ENCODE peak calls at places on chromosomes 1 and 21, in four cellular contexts. E is H1, Q is K562, V is HepG2. O is an unnamed sample.

GRCh38 chr1:168135116-168135981 is 1.4 kb downstream of the GPR161 start:
- DNase-seq in E (peak), Q (no peak), V (no peak), O (peak)

GRCh38 chr1:180586671-180587155 is 27.9 kb downstream of the OVAAL start:
- DNase-seq in E (no peak), Q (peak), V (peak), O (peak)

GRCh38 chr1:200153277-200154055 is 126.0 kb downstream of the NR5A2 start:
- DNase-seq in E (no peak), Q (no peak), V (no peak), O (peak)

GRCh38 chr1:2867861-2868260 is 66.4 kb upstream of the TTC34 start:
- DNase-seq in E (no peak), Q (peak), V (no peak), O (no peak)

GRCh38 chr1:246947255-246947654 is 15.5 kb upstream of the AHCTF1 start:
- DNase-seq in E (no peak), Q (no peak), V (peak), O (peak)

GRCh38 chr1:156368889-156369684 is at the start of gene RHBG:
- DNase-seq in E (peak), Q (no peak), V (peak), O (peak)

GRCh38 chr1:209926045-209926444 is 12.0 kb upstream of the SYT14 start:
- DNase-seq in E (no peak), Q (no peak), V (no peak), O (peak)

GRCh38 chr1:15953294-15953771 is 22.6 kb downstream of the ZBTB17 start:
- DNase-seq in E (no peak), Q (no peak), V (no peak), O (peak)

GRCh38 chr1:150006881-150007401 is 3.6 kb downstream of the OTUD7B start:
- DNase-seq in E (no peak), Q (peak), V (no peak), O (no peak)

GRCh38 chr1:152776361-152776760 is 1.4 kb downstream of the LCE1F start:
- DNase-seq in E (no peak), Q (no peak), V (no peak), O (no peak)

GRCh38 chr1:41053324-41053723 is 31.8 kb upstream of the SLFNL1 start:
- DNase-seq in E (no peak), Q (no peak), V (no peak), O (no peak)

GRCh38 chr1:29177022-29177705 is 4.5 kb downstream of the SRSF4 start:
- DNase-seq in E (no peak), Q (no peak), V (no peak), O (no peak)

GRCh38 chr1:231139125-231139649 is 22.7 kb upstream of the TRIM67 start:
- DNase-seq in E (no peak), Q (no peak), V (no peak), O (peak)

GRCh38 chr1:156963621-156964020 is 43.2 kb downstream of the LRRC71 start:
- DNase-seq in E (no peak), Q (no peak), V (no peak), O (no peak)

GRCh38 chr1:226100436-226101347 is 38.2 kb downstream of the H3-3A start:
- DNase-seq in E (no peak), Q (no peak), V (no peak), O (peak)

GRCh38 chr1:207808322-207808705 is 56.5 kb downstream of the CD46 start:
- DNase-seq in E (no peak), Q (no peak), V (no peak), O (no peak)

GRCh38 chr1:64527191-64527590 is 57.3 kb downstream of the CACHD1 start:
- DNase-seq in E (no peak), Q (no peak), V (no peak), O (no peak)

GRCh38 chr1:81617308-81618027 is 183.3 kb upstream of the ADGRL2 start:
- DNase-seq in E (no peak), Q (no peak), V (no peak), O (no peak)

GRCh38 chr1:87240661-87241285 is 87.9 kb upstream of the LMO4 start:
- DNase-seq in E (no peak), Q (no peak), V (no peak), O (no peak)

GRCh38 chr21:42601656-42602055 is 51.8 kb upstream of the PDE9A start:
- DNase-seq in E (no peak), Q (no peak), V (no peak), O (no peak)

GRCh38 chr1:83026745-83027144 is 972.2 kb downstream of the TTLL7 start:
- DNase-seq in E (no peak), Q (no peak), V (no peak), O (no peak)

GRCh38 chr1:244836598-244836997 is 1.1 kb downstream of the COX20 start:
- DNase-seq in E (no peak), Q (no peak), V (no peak), O (no peak)

GRCh38 chr1:91979383-91979782 is 30.2 kb downstream of the BRDT start:
- DNase-seq in E (no peak), Q (no peak), V (no peak), O (no peak)

GRCh38 chr21:30579351-30579750 is 10.8 kb downstream of the KRTAP22-2 start:
- DNase-seq in E (no peak), Q (no peak), V (no peak), O (no peak)

GRCh38 chr1:4027492-4028138 is 127.5 kb upstream of the C1orf174 start:
- DNase-seq in E (no peak), Q (no peak), V (no peak), O (no peak)

GRCh38 chr1:9300623-9301022 is 7.9 kb downstream of the SPSB1 start:
- DNase-seq in E (no peak), Q (no peak), V (no peak), O (no peak)
- H3K27ac ChIP-seq in E (no peak), Q (peak), V (peak), O (no peak)

DNA sequence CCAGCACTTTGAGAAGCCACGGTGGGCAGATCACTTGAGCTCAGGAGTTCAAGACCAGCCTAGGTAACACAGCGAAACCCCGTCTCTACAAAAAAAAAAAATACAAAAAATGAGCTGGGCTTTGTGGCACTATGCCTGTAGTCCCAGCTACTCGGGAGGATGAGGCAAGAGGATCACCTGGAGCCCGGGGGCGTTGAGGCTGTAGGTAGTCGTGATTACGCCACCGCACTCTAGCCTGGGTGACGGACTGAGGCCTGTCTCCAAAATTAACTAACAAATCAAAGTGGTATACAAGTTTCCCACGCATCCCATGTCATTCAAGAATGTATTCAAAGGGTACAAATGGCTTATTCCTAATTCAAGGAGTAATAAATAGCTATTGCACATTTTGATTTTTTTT is 2.4 kb downstream of the AUNIP start:
- DNase-seq in E (no peak), Q (no peak), V (no peak), O (no peak)
- TF ChIP-seq JUN in E (no peak), Q (no peak), V (no peak), O (no peak)

GRCh38 chr1:93613895-93614294 is 67.7 kb downstream of the BCAR3 start:
- DNase-seq in E (no peak), Q (no peak), V (no peak), O (no peak)
- H3K9ac ChIP-seq in E (no peak), Q (no peak), V (no peak), O (no peak)

DNA sequence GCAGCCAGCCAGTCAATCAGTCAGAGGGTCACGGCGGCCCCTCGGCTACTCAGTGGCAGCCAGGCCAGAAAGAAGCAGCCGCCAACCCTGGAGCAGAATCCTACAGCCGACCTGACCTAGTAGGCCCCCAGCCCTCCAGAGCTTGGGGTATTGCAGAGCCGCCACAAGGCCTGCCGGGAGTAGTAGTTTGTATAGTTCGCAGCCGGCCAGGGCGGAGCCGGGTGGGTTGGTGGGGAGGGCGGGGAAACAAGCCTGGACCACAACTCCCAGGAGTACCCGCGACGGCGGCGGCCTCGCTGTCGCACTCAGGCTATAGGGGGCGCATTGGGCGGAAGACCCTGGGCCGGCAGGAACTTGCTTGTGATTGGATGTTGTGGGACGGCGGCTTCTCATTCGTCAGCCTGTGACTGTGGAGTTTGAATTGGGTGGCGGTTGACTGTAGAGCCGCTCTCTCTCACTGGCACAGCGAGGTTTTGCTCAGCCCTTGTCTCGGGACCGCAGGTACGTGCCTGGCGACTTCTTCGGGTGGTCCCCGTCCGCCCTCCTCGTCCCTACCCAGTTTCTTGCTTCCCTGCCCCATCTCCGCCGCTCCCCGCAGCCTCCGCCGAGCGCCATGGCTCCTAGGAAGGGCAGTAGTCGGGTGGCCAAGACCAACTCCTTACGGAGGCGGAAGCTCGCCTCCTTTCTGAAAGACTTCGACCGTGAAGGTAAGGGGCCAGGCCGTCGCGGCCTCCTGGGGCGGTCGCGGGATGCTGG is at the start of gene CDCA8:
- DNase-seq in E (peak), Q (peak), V (peak), O (peak)
- H3K27ac ChIP-seq in E (peak), Q (peak), V (peak), O (peak)

O was measured in endothelial cell of umbilical vein.